ENCODE peak calls at places on chromosomes 16 and 17, in seven cellular contexts. One of them, this sample, is unnamed.
A peak's percentile ranks its signal among the peaks of the same experiment; 100 is the strongest.

GRCh38 chr16:68283346-68283745 is 19.0 kb downstream of the SLC7A6 start:
- DNase-seq in Panc1: no peak
- DNase-seq in pancreas: no peak
- DNase-seq in astrocyte of the spinal cord: no peak
- DNase-seq in right lobe of liver: no peak
- DNase-seq in epithelial cell of esophagus: no peak
- DNase-seq in lower lobe of right lung: no peak
- DNase-seq in this sample: no peak

GRCh38 chr16:87241135-87241771 is 75.9 kb downstream of the C16orf95 start:
- DNase-seq in astrocyte of the spinal cord: no peak
- DNase-seq in Panc1: no peak
- DNase-seq in epithelial cell of esophagus: no peak
- DNase-seq in lower lobe of right lung: no peak
- DNase-seq in pancreas: no peak
- DNase-seq in right lobe of liver: no peak
- DNase-seq in this sample: no peak

GRCh38 chr16:81220369-81220768 is 18.1 kb upstream of the BCO1 start:
- DNase-seq in lower lobe of right lung: no peak
- DNase-seq in pancreas: no peak
- DNase-seq in epithelial cell of esophagus: no peak
- DNase-seq in Panc1: no peak
- DNase-seq in astrocyte of the spinal cord: no peak
- DNase-seq in right lobe of liver: no peak
- DNase-seq in this sample: no peak

GRCh38 chr17:4365628-4366311 is 705 bp downstream of the UBE2G1 start:
- DNase-seq in right lobe of liver: peak; percentile 60
- DNase-seq in epithelial cell of esophagus: peak; percentile 15
- DNase-seq in Panc1: no peak
- DNase-seq in pancreas: peak; percentile 48
- DNase-seq in lower lobe of right lung: peak; percentile 64
- DNase-seq in astrocyte of the spinal cord: peak; percentile 16
- DNase-seq in this sample: no peak

GRCh38 chr17:8337802-8338744 is 1.6 kb upstream of the ODF4 start:
- DNase-seq in Panc1: no peak
- DNase-seq in epithelial cell of esophagus: no peak
- DNase-seq in lower lobe of right lung: no peak
- DNase-seq in astrocyte of the spinal cord: no peak
- DNase-seq in right lobe of liver: no peak
- DNase-seq in pancreas: no peak
- DNase-seq in this sample: peak; percentile 15

GRCh38 chr16:89187337-89188063 is 12.8 kb downstream of the SLC22A31 start:
- DNase-seq in epithelial cell of esophagus: no peak
- DNase-seq in lower lobe of right lung: no peak
- DNase-seq in Panc1: no peak
- DNase-seq in right lobe of liver: peak; percentile 19
- DNase-seq in pancreas: no peak
- DNase-seq in astrocyte of the spinal cord: peak; percentile 15
- DNase-seq in this sample: peak; percentile 18

GRCh38 chr16:61007694-61008093 is 1028.5 kb downstream of the CDH8 start:
- DNase-seq in lower lobe of right lung: no peak
- DNase-seq in Panc1: no peak
- DNase-seq in epithelial cell of esophagus: no peak
- DNase-seq in pancreas: no peak
- DNase-seq in astrocyte of the spinal cord: no peak
- DNase-seq in right lobe of liver: no peak
- DNase-seq in this sample: no peak

GRCh38 chr17:63911657-63912100 is 621 bp upstream of the CSHL1 start:
- DNase-seq in epithelial cell of esophagus: peak; percentile 36
- DNase-seq in pancreas: no peak
- DNase-seq in lower lobe of right lung: no peak
- DNase-seq in astrocyte of the spinal cord: no peak
- DNase-seq in Panc1: peak; percentile 27
- DNase-seq in right lobe of liver: no peak
- DNase-seq in this sample: peak; percentile 20

GRCh38 chr16:7351572-7351971 is 18.9 kb downstream of the RBFOX1 start:
- DNase-seq in epithelial cell of esophagus: no peak
- DNase-seq in Panc1: no peak
- DNase-seq in lower lobe of right lung: no peak
- DNase-seq in astrocyte of the spinal cord: no peak
- DNase-seq in right lobe of liver: no peak
- DNase-seq in pancreas: no peak
- DNase-seq in this sample: no peak

GRCh38 chr17:52025231-52025630 is 133.3 kb downstream of the CA10 start:
- DNase-seq in pancreas: no peak
- DNase-seq in epithelial cell of esophagus: peak; percentile 4
- DNase-seq in right lobe of liver: no peak
- DNase-seq in Panc1: no peak
- DNase-seq in astrocyte of the spinal cord: peak; percentile 22
- DNase-seq in lower lobe of right lung: no peak
- DNase-seq in this sample: no peak

GRCh38 chr17:1487939-1488825 is 4.3 kb downstream of the MYO1C start:
- DNase-seq in Panc1: no peak
- DNase-seq in right lobe of liver: peak; percentile 90
- DNase-seq in astrocyte of the spinal cord: peak; percentile 86
- DNase-seq in lower lobe of right lung: peak; percentile 88
- DNase-seq in pancreas: peak; percentile 82
- DNase-seq in epithelial cell of esophagus: peak; percentile 85
- DNase-seq in this sample: peak; percentile 87

GRCh38 chr17:63407741-63408330 is 38.3 kb downstream of the CYB561 start:
- DNase-seq in pancreas: no peak
- DNase-seq in right lobe of liver: no peak
- DNase-seq in astrocyte of the spinal cord: no peak
- DNase-seq in lower lobe of right lung: no peak
- DNase-seq in epithelial cell of esophagus: no peak
- DNase-seq in Panc1: no peak
- DNase-seq in this sample: no peak

GRCh38 chr17:1058423-1059130 is 61.6 kb downstream of the TIMM22 start:
- DNase-seq in pancreas: no peak
- DNase-seq in right lobe of liver: peak; percentile 50
- DNase-seq in astrocyte of the spinal cord: peak; percentile 26
- DNase-seq in epithelial cell of esophagus: peak; percentile 65
- DNase-seq in Panc1: no peak
- DNase-seq in lower lobe of right lung: peak; percentile 80
- DNase-seq in this sample: peak; percentile 39

GRCh38 chr17:68674271-68674925 is 73.2 kb upstream of the FAM20A start:
- DNase-seq in epithelial cell of esophagus: no peak
- DNase-seq in Panc1: no peak
- DNase-seq in pancreas: no peak
- DNase-seq in astrocyte of the spinal cord: no peak
- DNase-seq in right lobe of liver: no peak
- DNase-seq in lower lobe of right lung: no peak
- DNase-seq in this sample: no peak

DNA sequence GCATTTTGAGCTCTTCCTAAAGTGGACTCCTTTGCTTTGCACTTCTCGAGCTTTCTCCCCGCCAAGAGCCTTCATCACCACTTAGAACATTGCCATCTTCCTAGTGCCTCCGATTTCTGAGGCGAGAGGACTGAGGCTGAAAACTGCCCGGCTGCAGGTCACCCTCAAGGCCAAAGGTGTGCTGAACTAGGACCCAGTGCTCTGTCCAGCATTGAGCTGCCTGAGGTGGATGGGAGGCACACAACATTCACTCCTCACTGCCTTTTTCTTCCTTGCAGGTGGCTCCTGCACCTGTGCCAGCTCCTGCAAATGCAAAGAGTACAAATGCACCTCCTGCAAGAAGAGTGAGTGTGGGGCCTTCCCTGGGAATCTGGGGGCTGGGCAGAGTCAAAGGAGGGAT is 5.4 kb downstream of the MT1A start:
- DNase-seq in astrocyte of the spinal cord: no peak
- DNase-seq in Panc1: no peak
- DNase-seq in pancreas: no peak
- DNase-seq in epithelial cell of esophagus: no peak
- DNase-seq in lower lobe of right lung: no peak
- DNase-seq in right lobe of liver: no peak
- DNase-seq in this sample: no peak
- H3K4me3 ChIP-seq in astrocyte of the spinal cord: no peak overlapping the region
- H3K4me3 ChIP-seq in Panc1: peak overlapping the region; percentile 31
- H3K4me3 ChIP-seq in pancreas: peak overlapping the region; percentile 44
- H3K4me3 ChIP-seq in epithelial cell of esophagus: no peak overlapping the region
- H3K4me3 ChIP-seq in lower lobe of right lung: peak overlapping the region; percentile 49
- H3K4me3 ChIP-seq in right lobe of liver: no peak overlapping the region
- H3K4me3 ChIP-seq in this sample: peak overlapping the region; percentile 48

GRCh38 chr16:65679785-65680184 is 557.9 kb upstream of the CDH11 start:
- DNase-seq in pancreas: no peak
- DNase-seq in lower lobe of right lung: no peak
- DNase-seq in astrocyte of the spinal cord: no peak
- DNase-seq in right lobe of liver: no peak
- DNase-seq in Panc1: no peak
- DNase-seq in epithelial cell of esophagus: no peak
- DNase-seq in this sample: no peak

GRCh38 chr16:65681406-65681805 is 559.5 kb upstream of the CDH11 start:
- DNase-seq in Panc1: no peak
- DNase-seq in astrocyte of the spinal cord: no peak
- DNase-seq in pancreas: no peak
- DNase-seq in lower lobe of right lung: no peak
- DNase-seq in epithelial cell of esophagus: no peak
- DNase-seq in right lobe of liver: no peak
- DNase-seq in this sample: no peak

GRCh38 chr16:65689726-65690125 is 567.9 kb upstream of the CDH11 start:
- DNase-seq in pancreas: no peak
- DNase-seq in astrocyte of the spinal cord: no peak
- DNase-seq in Panc1: no peak
- DNase-seq in right lobe of liver: no peak
- DNase-seq in lower lobe of right lung: no peak
- DNase-seq in epithelial cell of esophagus: no peak
- DNase-seq in this sample: no peak

DNA sequence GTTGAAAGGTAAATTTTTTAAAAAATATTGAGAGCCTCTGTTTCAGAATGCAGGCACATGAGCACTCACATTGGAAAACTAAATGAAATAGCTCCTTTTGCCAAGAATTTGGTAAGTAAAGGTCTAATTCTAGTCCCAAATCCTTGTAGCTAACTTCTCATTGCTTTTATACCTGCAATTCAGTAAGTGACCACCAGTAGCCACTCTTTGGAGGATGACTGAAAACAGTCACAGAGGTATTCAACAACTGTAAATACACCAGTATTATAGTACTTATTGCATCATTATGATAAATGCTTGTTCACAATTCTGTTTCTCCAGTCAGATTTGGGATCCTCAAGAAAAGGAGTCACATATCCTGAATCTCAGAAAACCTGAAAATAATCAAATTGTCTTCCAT is 562.4 kb upstream of the CDH11 start:
- DNase-seq in epithelial cell of esophagus: no peak
- DNase-seq in astrocyte of the spinal cord: no peak
- DNase-seq in pancreas: no peak
- DNase-seq in right lobe of liver: no peak
- DNase-seq in lower lobe of right lung: no peak
- DNase-seq in Panc1: no peak
- DNase-seq in this sample: no peak
- TF ChIP-seq CTCF in epithelial cell of esophagus: no peak
- TF ChIP-seq CTCF in astrocyte of the spinal cord: peak; percentile 17
- TF ChIP-seq CTCF in pancreas: no peak
- TF ChIP-seq CTCF in right lobe of liver: no peak
- TF ChIP-seq CTCF in lower lobe of right lung: no peak
- TF ChIP-seq CTCF in Panc1: no peak
- TF ChIP-seq CTCF in this sample: peak; percentile 34

DNA sequence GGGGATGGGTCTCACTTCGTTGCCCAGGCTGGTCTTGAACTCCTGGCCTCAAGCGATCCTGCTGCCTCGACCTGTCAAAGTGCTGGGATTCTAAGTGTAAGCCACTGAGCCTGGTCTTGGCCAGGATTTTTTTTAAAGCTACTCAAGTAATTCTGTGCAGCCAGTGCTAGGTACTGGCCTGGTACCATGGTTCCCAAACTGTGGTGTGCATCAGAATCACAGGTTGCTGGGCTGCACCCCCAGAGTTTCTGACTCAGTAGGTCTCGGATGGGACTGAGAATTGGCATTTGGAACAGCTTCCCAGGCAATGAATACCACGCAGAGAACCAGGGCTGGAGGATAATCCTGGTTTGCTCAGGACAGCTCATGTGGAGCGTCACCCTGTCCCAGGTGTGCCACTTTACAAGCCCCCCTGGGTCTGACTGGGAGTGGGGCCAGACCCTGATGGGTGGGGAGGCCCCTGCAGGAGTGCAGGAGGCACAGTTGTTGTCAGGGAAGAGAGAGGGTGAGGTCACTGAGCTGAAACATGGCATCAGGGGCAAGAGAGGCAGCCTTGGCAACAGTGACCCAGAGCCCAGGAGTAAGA is 10.7 kb upstream of the MRPS23 start:
- DNase-seq in epithelial cell of esophagus: no peak
- DNase-seq in lower lobe of right lung: no peak
- DNase-seq in Panc1: no peak
- DNase-seq in pancreas: no peak
- DNase-seq in right lobe of liver: no peak
- DNase-seq in astrocyte of the spinal cord: no peak
- DNase-seq in this sample: no peak
- H3K4me3 ChIP-seq in epithelial cell of esophagus: no peak overlapping the region
- H3K4me3 ChIP-seq in lower lobe of right lung: peak overlapping the region; percentile 61
- H3K4me3 ChIP-seq in Panc1: no peak overlapping the region
- H3K4me3 ChIP-seq in pancreas: no peak overlapping the region
- H3K4me3 ChIP-seq in right lobe of liver: no peak overlapping the region
- H3K4me3 ChIP-seq in astrocyte of the spinal cord: no peak overlapping the region
- H3K4me3 ChIP-seq in this sample: no peak overlapping the region

GRCh38 chr16:72995151-72995881 is 52.6 kb downstream of the ZFHX3 start:
- DNase-seq in astrocyte of the spinal cord: no peak
- DNase-seq in epithelial cell of esophagus: no peak
- DNase-seq in Panc1: no peak
- DNase-seq in lower lobe of right lung: peak; percentile 74
- DNase-seq in right lobe of liver: no peak
- DNase-seq in pancreas: no peak
- DNase-seq in this sample: no peak
- TF ChIP-seq CTCF in astrocyte of the spinal cord: peak; percentile 54
- TF ChIP-seq CTCF in epithelial cell of esophagus: peak; percentile 42
- TF ChIP-seq CTCF in Panc1: peak; percentile 54
- TF ChIP-seq CTCF in lower lobe of right lung: peak; percentile 57
- TF ChIP-seq CTCF in right lobe of liver: peak; percentile 15
- TF ChIP-seq CTCF in pancreas: no peak
- TF ChIP-seq CTCF in this sample: peak; percentile 62

DNA sequence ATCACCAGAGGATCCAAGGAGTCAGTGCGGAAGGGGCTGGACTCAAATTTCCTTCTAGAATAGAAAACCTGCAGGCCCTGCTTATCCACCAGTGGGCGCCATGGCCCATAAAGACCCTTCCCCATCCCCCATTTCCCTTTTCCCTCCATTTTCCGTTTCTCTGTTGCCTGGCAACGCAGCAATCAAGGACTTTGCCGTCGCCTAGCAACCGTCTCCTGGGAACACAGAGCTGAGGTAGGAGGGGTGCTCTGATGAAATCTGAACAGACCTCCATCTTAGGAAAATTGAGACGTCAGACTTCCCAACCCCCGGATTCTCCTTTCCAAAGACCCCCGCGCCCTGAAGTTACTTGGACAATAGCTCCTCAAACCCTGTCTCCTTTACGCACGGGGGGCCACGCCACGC is 5.7 kb downstream of the DLG4 start:
- DNase-seq in epithelial cell of esophagus: peak; percentile 75
- DNase-seq in Panc1: no peak
- DNase-seq in pancreas: peak; percentile 84
- DNase-seq in right lobe of liver: peak; percentile 77
- DNase-seq in astrocyte of the spinal cord: peak; percentile 79
- DNase-seq in lower lobe of right lung: peak; percentile 84
- DNase-seq in this sample: peak; percentile 89
- H3K4me3 ChIP-seq in epithelial cell of esophagus: peak overlapping the region; percentile 55
- H3K4me3 ChIP-seq in Panc1: peak overlapping the region; percentile 47
- H3K4me3 ChIP-seq in pancreas: peak overlapping the region; percentile 29
- H3K4me3 ChIP-seq in right lobe of liver: peak overlapping the region; percentile 38
- H3K4me3 ChIP-seq in astrocyte of the spinal cord: peak overlapping the region; percentile 40
- H3K4me3 ChIP-seq in lower lobe of right lung: peak overlapping the region; percentile 70
- H3K4me3 ChIP-seq in this sample: peak overlapping the region; percentile 59

This sample was measured in choroid plexus epithelial cell.